ENCODE peak calls at places on chromosomes 16 and 17, in seven cellular contexts. S is lung, U is colonic mucosa, D is left ventricle myocardium inferior, V is psoas muscle, Q is esophagus muscularis mucosa, N is tibial artery. W is an unnamed sample. For H3K4me1, the result is how much of the 10 kb centered on the place peaks cover.

GRCh38 chr16:10866196-10866976 is 10.6 kb upstream of the CIITA start:
- DNase-seq in U (no peak), V (no peak), S (no peak), Q (no peak), N (peak), D (peak), W (no peak)

GRCh38 chr17:49525831-49526741 is 31.0 kb downstream of the NGFR start:
- DNase-seq in S (no peak), Q (no peak), N (peak), D (peak), V (no peak), U (no peak), W (no peak)

GRCh38 chr16:46975908-46976470 is 2.5 kb upstream of the DNAJA2 start:
- DNase-seq in N (no peak), V (no peak), S (no peak), U (no peak), Q (no peak), D (no peak), W (no peak)

GRCh38 chr17:82300707-82301270 is 16.6 kb downstream of the CD7 start:
- DNase-seq in N (no peak), V (peak), U (peak), D (peak), Q (no peak), S (peak), W (peak)

GRCh38 chr16:85354623-85355514 is 242.6 kb upstream of the CIBAR2 start:
- DNase-seq in V (no peak), D (no peak), Q (no peak), U (no peak), N (no peak), S (no peak), W (no peak)

GRCh38 chr17:39114744-39115534 is 36.5 kb downstream of the PLXDC1 start:
- DNase-seq in U (no peak), S (no peak), D (no peak), N (no peak), V (peak), Q (no peak), W (no peak)

GRCh38 chr16:88067530-88068411 is 116.5 kb downstream of the BANP start:
- DNase-seq in Q (no peak), V (no peak), D (no peak), N (no peak), U (no peak), S (no peak), W (no peak)

GRCh38 chr16:6947291-6947690 is 385.4 kb upstream of the RBFOX1 start:
- DNase-seq in S (no peak), Q (no peak), V (no peak), D (no peak), N (no peak), U (no peak), W (no peak)

GRCh38 chr16:82867425-82867824 is 240.7 kb downstream of the CDH13 start:
- DNase-seq in U (no peak), Q (no peak), V (no peak), N (no peak), D (no peak), S (no peak), W (no peak)

GRCh38 chr17:57868007-57868774 is 18.3 kb upstream of the MRPS23 start:
- DNase-seq in U (peak), Q (peak), S (peak), D (peak), N (peak), V (peak), W (peak)

GRCh38 chr17:16013943-16014407 is 14.4 kb downstream of the TTC19 start:
- DNase-seq in V (no peak), S (no peak), N (no peak), Q (no peak), D (no peak), U (no peak), W (no peak)

GRCh38 chr16:82580293-82580900 is 46.4 kb upstream of the CDH13 start:
- DNase-seq in V (no peak), Q (no peak), S (no peak), N (no peak), D (no peak), U (peak), W (no peak)

GRCh38 chr17:19546289-19547065 is 12.8 kb downstream of the SLC47A1 start:
- DNase-seq in S (peak), V (peak), N (peak), Q (no peak), D (peak), U (peak), W (no peak)
- H3K4me3 ChIP-seq in S (no peak), V (no peak), N (no peak), Q (no peak), D (no peak), U (no peak), W (no peak)

DNA sequence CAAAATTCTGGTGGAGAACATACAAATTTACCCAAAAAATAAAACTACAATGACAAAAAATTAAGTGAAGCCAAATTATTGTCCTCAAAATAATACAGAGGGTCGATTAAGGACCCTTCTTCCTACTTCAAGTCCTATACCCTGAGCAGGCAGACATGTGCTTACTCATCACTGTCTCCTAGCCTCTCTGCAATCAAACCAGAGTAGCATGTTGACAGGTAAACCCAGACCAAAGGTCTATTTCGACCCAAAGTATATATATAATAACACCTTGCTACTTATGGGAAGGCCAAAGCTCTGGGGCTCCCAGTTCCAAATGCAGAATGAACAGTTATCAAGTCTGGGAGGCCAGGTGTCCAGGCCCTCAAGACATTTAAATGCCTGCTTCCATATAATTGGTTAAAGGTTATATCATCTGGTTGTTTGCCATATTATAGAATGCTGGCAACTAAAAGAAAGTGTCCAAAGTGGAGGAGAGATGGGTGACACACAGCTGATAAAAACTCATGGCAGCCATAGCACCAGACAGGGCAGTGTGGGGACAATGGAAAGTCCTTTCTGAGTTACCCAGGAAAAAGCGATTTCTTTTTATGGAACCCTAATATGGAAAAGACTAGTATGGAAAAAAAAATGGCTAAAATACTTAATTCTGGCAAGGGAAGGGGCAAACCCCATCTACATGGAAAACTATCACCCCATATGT is 53.6 kb downstream of the N4BP1 start:
- DNase-seq in D (no peak), N (no peak), U (no peak), Q (no peak), S (no peak), V (no peak), W (no peak)
- H3K4me1 ChIP-seq in D (half or more), N (under half), U (under half), Q (half or more), S (under half), V (half or more), W (half or more)

DNA sequence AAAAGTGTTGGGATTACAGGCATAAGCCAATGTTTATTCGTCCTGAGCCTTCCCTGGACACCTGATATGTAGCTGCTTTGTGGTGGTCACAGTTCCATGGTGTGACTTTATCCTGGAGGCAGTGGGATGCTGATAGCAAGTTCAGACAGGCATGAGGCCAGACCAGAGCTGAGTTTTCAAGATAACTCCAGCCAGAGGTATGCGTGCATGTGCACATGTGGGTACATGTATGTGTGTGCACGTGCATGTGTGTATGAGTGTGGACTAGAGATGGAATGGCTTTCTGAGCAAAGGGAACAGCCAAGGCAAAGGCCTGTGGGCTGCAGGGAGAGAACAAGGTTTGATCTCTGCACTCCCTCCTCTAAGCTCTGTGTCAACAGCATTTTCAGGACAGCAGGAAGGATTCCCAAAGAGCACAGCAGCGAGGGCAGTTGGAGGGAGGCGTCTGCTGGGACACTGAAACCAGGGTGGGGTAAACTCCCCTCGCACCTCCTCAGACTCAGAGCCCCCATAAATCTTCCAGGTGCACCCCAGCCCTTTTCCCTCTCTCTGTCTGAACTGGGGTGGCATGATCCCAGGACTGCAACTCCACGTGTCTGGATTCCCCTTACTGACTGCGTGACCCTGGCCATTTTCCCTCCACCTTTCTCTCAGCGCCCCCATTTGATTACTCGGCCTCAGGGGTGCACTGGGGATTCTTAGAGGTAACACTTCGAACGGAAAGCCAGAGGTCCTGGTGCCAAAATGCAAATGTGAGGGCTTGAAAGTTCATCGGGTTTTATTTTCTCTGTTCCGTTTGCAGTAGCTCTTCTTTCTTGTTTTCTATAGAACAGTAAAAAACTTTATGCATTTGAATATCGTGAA is 15.3 kb downstream of the NLRC5 start:
- DNase-seq in V (no peak), Q (no peak), U (no peak), N (no peak), D (no peak), S (no peak), W (no peak)
- H3K4me3 ChIP-seq in V (no peak), Q (no peak), U (no peak), N (no peak), D (no peak), S (no peak), W (no peak)

DNA sequence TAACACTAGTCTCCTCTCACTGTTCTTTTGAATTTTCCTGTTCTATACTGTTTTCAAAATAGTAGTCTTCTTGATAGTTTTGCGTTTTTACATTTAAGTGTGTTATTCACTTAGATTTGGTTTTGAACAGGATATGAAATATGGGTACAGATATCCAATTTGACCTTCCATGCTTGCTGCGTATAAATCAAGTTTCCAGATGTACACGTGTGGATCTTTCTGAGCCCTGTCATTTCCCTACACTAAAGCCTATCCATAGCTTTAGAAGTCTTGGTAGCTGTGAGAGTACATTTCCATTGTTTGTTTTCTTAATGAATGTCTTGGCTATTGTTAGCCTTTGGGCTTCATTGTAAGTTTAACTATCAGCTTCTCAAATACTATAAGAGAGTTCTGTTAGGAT is 20.4 kb downstream of the CYLD start:
- DNase-seq in V (no peak), N (no peak), Q (no peak), S (no peak), D (no peak), U (no peak), W (no peak)
- H3K4me1 ChIP-seq in V (under half), N (under half), Q (under half), S (under half), D (under half), U (under half), W (under half)

DNA sequence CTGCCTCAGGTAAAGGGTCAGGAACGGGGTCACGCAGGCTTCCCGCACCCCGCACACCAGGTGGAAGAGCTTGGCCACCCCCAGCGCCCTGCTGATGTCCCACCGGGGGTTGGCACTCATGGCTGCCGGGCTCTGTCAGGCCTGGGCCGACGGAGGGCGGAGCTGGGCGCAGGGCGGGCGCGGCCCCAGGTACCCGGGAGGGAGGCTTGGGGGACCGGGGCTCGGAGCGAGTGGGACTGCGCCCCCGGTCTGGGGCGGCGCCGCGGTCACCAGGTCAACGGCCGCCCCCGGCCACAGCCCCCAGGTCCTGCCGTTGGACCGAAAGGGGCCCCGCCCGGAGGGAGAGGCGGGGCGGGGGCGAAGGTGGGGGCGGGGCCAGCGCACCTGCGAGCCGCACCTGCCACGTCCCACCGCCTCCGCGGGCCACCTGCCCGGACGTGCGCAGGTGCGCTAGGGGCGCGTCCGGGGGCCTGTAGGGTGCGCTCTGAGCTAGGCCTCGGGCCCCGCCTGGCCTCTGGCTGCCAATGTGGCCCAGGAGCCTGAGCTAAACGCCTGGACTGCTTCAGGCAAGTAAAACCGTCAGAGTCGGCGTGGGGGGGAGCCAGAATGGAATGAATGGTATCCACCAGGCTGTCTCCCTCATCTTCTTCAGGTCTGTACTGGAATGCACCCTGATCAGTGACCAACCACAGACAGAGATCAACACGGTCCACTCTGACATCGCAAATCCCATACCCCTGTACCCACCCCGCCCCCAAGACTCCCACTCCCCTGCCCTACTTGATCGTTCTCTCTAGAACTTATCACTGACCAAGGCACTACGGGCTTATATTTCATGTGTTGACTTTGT is at the start of gene MFSD6L:
- DNase-seq in U (peak), D (no peak), N (no peak), S (no peak), Q (no peak), V (no peak), W (no peak)
- H3K4me3 ChIP-seq in U (peak), D (peak), N (no peak), S (no peak), Q (no peak), V (no peak), W (no peak)

GRCh38 chr17:67571478-67571877 is 146.3 kb upstream of the NOL11 start:
- DNase-seq in S (no peak), D (no peak), N (no peak), Q (no peak), V (no peak), U (no peak), W (no peak)

GRCh38 chr17:67570797-67571196 is 146.9 kb upstream of the NOL11 start:
- DNase-seq in V (no peak), S (no peak), U (no peak), D (no peak), N (no peak), Q (no peak), W (no peak)

GRCh38 chr17:67568961-67569360 is 148.8 kb upstream of the NOL11 start:
- DNase-seq in U (no peak), V (no peak), N (no peak), S (no peak), D (no peak), Q (no peak), W (no peak)

GRCh38 chr17:67566656-67567055 is 151.1 kb upstream of the NOL11 start:
- DNase-seq in S (no peak), U (no peak), Q (no peak), N (no peak), D (no peak), V (no peak), W (no peak)

GRCh38 chr17:67569873-67570272 is 147.9 kb upstream of the NOL11 start:
- DNase-seq in S (no peak), D (no peak), N (no peak), Q (no peak), V (no peak), U (no peak), W (no peak)
- H3K4me1 ChIP-seq in S (under half), D (under half), N (under half), Q (under half), V (under half), U (under half), W (under half)

GRCh38 chr16:1530883-1531637 is 2.4 kb upstream of the TMEM204 start:
- DNase-seq in V (peak), S (no peak), N (peak), U (no peak), Q (no peak), D (peak), W (peak)
- H3K4me3 ChIP-seq in V (peak), S (no peak), N (no peak), U (no peak), Q (peak), D (peak), W (peak)

GRCh38 chr16:1541293-1542165 is 8.1 kb downstream of the TMEM204 start:
- DNase-seq in N (no peak), U (no peak), Q (no peak), S (no peak), D (no peak), V (no peak), W (no peak)
- H3K4me1 ChIP-seq in N (under half), U (under half), Q (half or more), S (under half), D (half or more), V (under half), W (under half)

W was measured in gastrocnemius medialis.